ENCODE peak calls at places on chromosomes 2 and 18, in four cellular contexts. F is A549, I is breast epithelium, S is stomach. R is an unnamed sample.

GRCh38 chr18:32093106-32093511 is 1.4 kb downstream of the RNF138 start:
- DNase-seq in F (peak), I (no peak), S (peak), R (peak)

GRCh38 chr2:42187886-42188285 is 18.7 kb downstream of the EML4 start:
- DNase-seq in F (no peak), I (no peak), S (no peak), R (no peak)

GRCh38 chr2:237026981-237027711 is 58.5 kb upstream of the COPS8 start:
- DNase-seq in F (peak), I (peak), S (peak), R (peak)

GRCh38 chr2:60410458-60411146 is 142.9 kb downstream of the BCL11A start:
- DNase-seq in F (no peak), I (no peak), S (no peak), R (no peak)

GRCh38 chr2:96090181-96090500 is 26.2 kb downstream of the ADRA2B start:
- DNase-seq in F (no peak), I (no peak), S (peak), R (peak)

GRCh38 chr18:789397-789796 is 22.6 kb downstream of the YES1 start:
- DNase-seq in F (no peak), I (no peak), S (no peak), R (no peak)

GRCh38 chr2:68974946-68975665 is 670 bp downstream of the GKN1 start:
- DNase-seq in F (no peak), I (no peak), S (no peak), R (no peak)

GRCh38 chr18:10264260-10264659 is 190.2 kb upstream of the APCDD1 start:
- DNase-seq in F (no peak), I (no peak), S (no peak), R (no peak)

GRCh38 chr18:49725809-49726514 is 87.4 kb downstream of the ACAA2 start:
- DNase-seq in F (peak), I (no peak), S (no peak), R (peak)

GRCh38 chr2:33366473-33366872 is 110.0 kb upstream of the RASGRP3 start:
- DNase-seq in F (no peak), I (no peak), S (peak), R (no peak)

GRCh38 chr2:37322368-37322767 is 2.3 kb downstream of the PRKD3 start:
- DNase-seq in F (no peak), I (no peak), S (no peak), R (no peak)

GRCh38 chr18:62523631-62524442 is 1.0 kb downstream of the ZCCHC2 start:
- DNase-seq in F (peak), I (peak), S (peak), R (peak)

GRCh38 chr2:24164416-24164973 is 10.4 kb upstream of the FAM228A start:
- DNase-seq in F (peak), I (no peak), S (peak), R (no peak)

GRCh38 chr2:216636570-216637450 is 3.6 kb downstream of the IGFBP2 start:
- DNase-seq in F (peak), I (no peak), S (peak), R (no peak)

GRCh38 chr2:11712866-11713265 is 33.6 kb upstream of the LPIN1 start:
- DNase-seq in F (no peak), I (no peak), S (no peak), R (no peak)

GRCh38 chr2:65044097-65044735 is 12.0 kb upstream of the CEP68 start:
- DNase-seq in F (no peak), I (no peak), S (no peak), R (no peak)

DNA sequence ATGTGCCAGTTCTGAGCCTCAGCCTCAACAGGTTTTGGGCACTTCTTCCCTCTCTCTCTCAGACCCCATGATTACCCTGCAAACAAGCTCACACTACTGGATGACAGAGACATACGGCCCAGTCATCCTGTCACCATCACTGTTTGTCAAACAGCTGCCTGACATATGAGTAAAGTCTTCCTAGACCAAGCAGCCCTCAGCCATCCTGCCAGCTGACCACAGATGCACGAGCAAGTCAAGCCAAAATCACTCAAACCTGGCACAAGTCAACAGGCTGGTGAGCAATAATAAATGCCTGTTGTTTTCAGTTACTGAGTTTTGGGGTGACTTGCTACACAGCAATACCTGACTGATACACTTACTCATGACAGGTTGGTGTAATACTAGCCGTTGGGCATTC is 75.5 kb upstream of the KLF7 start:
- DNase-seq in F (no peak), I (no peak), S (no peak), R (no peak)
- TF ChIP-seq POLR2A in F (no peak), I (no peak), S (no peak), R (no peak)

GRCh38 chr2:106886916-106887758 is 1.2 kb upstream of the ST6GAL2 start:
- DNase-seq in F (peak), I (peak), S (peak), R (no peak)
- H3K4me3 ChIP-seq in F (peak), I (peak), S (peak), R (no peak)

DNA sequence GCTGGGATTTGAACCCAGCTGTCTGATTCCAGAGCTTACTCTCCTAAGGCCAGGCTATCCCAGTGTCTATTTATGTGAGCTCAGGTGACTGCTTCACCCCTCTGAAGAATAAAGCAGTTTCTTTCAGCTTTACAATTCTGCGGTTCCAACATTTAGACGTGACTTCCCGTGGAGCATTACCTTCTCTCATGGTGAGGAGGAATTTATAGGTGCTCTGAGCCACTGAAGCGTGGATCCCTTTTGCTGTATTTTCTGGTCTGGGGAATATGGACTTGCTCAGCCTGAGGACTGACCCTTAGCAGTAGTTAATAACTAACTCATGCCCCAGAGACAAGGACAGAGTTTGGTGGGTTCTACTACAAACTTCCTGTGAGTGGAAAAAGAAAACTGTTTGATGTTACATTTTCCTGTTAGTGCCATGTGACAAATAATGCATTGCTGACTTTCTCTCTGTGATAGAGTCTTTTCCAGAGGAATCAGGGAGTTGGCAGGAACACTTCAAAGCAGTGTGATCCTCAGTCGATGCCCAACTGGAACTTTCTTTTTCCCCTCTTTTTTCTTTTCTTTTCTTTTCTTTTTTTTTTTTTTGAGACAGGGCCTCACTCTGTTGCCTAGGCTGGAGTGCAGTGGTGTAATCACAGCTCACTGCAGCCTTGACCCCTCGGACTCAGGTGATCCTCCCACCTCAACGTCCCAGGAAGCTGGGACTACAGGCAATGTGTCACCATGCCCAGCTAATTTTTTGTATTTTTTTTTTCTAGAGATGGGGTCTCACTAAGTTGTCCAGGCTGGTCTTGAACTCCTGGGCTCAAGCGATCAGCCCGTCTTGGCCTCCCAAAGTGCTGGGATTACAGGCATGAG is 21.9 kb downstream of the CASP10 start:
- DNase-seq in F (no peak), I (no peak), S (no peak), R (no peak)
- TF ChIP-seq POLR2A in F (no peak), I (no peak), S (no peak), R (no peak)

GRCh38 chr2:74496997-74497776 is 2.2 kb downstream of the LBX2 start:
- DNase-seq in F (no peak), I (no peak), S (no peak), R (no peak)
- H3K4me3 ChIP-seq in F (no peak), I (peak), S (peak), R (no peak)

DNA sequence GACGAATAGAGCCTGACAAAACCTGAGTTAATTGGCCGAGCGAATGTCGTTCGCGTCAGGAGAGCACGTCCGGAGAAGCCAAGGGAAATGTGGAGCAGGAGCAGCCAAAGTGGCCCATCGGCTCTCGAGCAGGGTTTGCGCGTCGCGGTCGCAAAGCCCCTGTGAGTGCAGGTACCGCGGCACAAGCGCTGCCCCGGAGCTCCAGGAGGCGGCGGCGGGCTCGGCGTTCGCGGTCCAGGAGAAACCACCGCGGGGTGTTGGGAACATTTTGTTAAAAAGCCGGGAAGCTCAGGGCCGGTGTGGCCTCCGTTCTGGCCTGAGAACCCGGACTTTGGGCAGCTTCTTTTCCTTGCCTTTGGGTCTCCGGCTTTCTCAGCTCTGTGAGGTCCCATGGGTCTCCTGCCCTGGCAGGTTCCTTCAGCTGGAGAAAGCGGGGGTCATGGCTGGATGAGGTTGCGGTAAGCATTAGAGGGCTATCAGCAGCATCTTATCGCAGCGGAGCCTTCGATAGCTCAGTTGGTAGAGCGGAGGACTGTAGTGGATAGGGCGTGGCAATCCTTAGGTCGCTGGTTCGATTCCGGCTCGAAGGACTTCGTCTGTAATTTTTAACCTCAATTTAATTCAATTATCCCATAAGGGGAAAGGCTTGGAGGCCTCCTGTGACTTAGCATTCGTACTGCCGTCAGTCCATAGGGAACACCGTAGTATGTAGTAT is 1.0 kb upstream of the AGBL5 start:
- DNase-seq in F (peak), I (peak), S (peak), R (peak)
- TF ChIP-seq POLR2A in F (peak), I (no peak), S (no peak), R (no peak)

R was measured in lower leg skin.